ENCODE peak calls at places on chromosome 17, in nine cellular contexts. One of them, this sample, is unnamed.

GRCh38 chr17:62162898-62163297 is 97.8 kb upstream of the MED13 start:
- DNase-seq in effector CD4-positive, alpha-beta T cell: no peak
- DNase-seq in mesendoderm: no peak
- DNase-seq in mammary epithelial cell: no peak
- DNase-seq in HT1080: no peak
- DNase-seq in RPMI8226: no peak
- DNase-seq in GM12865: no peak
- DNase-seq in stimulated activated CD4-positive, alpha-beta T cell treated with anti-CD3 and anti-CD28 coated beads, Interleukin-2, amount 100 ng/mL, for 48 hours: no peak
- DNase-seq in ascending aorta: no peak
- DNase-seq in this sample: no peak

GRCh38 chr17:79078476-79079190 is 4.0 kb downstream of the ENGASE start:
- DNase-seq in GM12865: no peak
- DNase-seq in HT1080: no peak
- DNase-seq in effector CD4-positive, alpha-beta T cell: no peak
- DNase-seq in mammary epithelial cell: no peak
- DNase-seq in stimulated activated CD4-positive, alpha-beta T cell treated with anti-CD3 and anti-CD28 coated beads, Interleukin-2, amount 100 ng/mL, for 48 hours: no peak
- DNase-seq in RPMI8226: no peak
- DNase-seq in mesendoderm: no peak
- DNase-seq in ascending aorta: no peak
- DNase-seq in this sample: no peak

GRCh38 chr17:78787444-78787843 is 5.4 kb upstream of the CYTH1 start:
- DNase-seq in GM12865: peak; percentile 70
- DNase-seq in mesendoderm: no peak
- DNase-seq in ascending aorta: no peak
- DNase-seq in HT1080: no peak
- DNase-seq in stimulated activated CD4-positive, alpha-beta T cell treated with anti-CD3 and anti-CD28 coated beads, Interleukin-2, amount 100 ng/mL, for 48 hours: no peak
- DNase-seq in effector CD4-positive, alpha-beta T cell: no peak
- DNase-seq in mammary epithelial cell: peak; percentile 93
- DNase-seq in RPMI8226: no peak
- DNase-seq in this sample: no peak

GRCh38 chr17:38885044-38885727 is 15.3 kb downstream of the LASP1 start:
- DNase-seq in ascending aorta: no peak
- DNase-seq in GM12865: no peak
- DNase-seq in RPMI8226: no peak
- DNase-seq in effector CD4-positive, alpha-beta T cell: no peak
- DNase-seq in mammary epithelial cell: no peak
- DNase-seq in stimulated activated CD4-positive, alpha-beta T cell treated with anti-CD3 and anti-CD28 coated beads, Interleukin-2, amount 100 ng/mL, for 48 hours: no peak
- DNase-seq in HT1080: no peak
- DNase-seq in mesendoderm: no peak
- DNase-seq in this sample: no peak

GRCh38 chr17:28867276-28867675 is 12.5 kb downstream of the ERAL1 start:
- DNase-seq in stimulated activated CD4-positive, alpha-beta T cell treated with anti-CD3 and anti-CD28 coated beads, Interleukin-2, amount 100 ng/mL, for 48 hours: no peak
- DNase-seq in effector CD4-positive, alpha-beta T cell: no peak
- DNase-seq in mammary epithelial cell: no peak
- DNase-seq in GM12865: no peak
- DNase-seq in ascending aorta: no peak
- DNase-seq in mesendoderm: no peak
- DNase-seq in RPMI8226: no peak
- DNase-seq in HT1080: no peak
- DNase-seq in this sample: no peak

GRCh38 chr17:61669522-61669921 is 78.5 kb upstream of the NACA2 start:
- DNase-seq in GM12865: no peak
- DNase-seq in stimulated activated CD4-positive, alpha-beta T cell treated with anti-CD3 and anti-CD28 coated beads, Interleukin-2, amount 100 ng/mL, for 48 hours: no peak
- DNase-seq in effector CD4-positive, alpha-beta T cell: no peak
- DNase-seq in ascending aorta: no peak
- DNase-seq in HT1080: no peak
- DNase-seq in mesendoderm: no peak
- DNase-seq in RPMI8226: no peak
- DNase-seq in mammary epithelial cell: no peak
- DNase-seq in this sample: no peak

GRCh38 chr17:56629450-56630187 is 36.1 kb downstream of the NOG start:
- DNase-seq in stimulated activated CD4-positive, alpha-beta T cell treated with anti-CD3 and anti-CD28 coated beads, Interleukin-2, amount 100 ng/mL, for 48 hours: no peak
- DNase-seq in HT1080: peak; percentile 34
- DNase-seq in mesendoderm: peak; percentile 87
- DNase-seq in effector CD4-positive, alpha-beta T cell: no peak
- DNase-seq in RPMI8226: peak; percentile 9
- DNase-seq in ascending aorta: no peak
- DNase-seq in GM12865: peak; percentile 3
- DNase-seq in mammary epithelial cell: no peak
- DNase-seq in this sample: no peak

GRCh38 chr17:81046131-81046769 is 11.3 kb downstream of the BAIAP2 start:
- DNase-seq in stimulated activated CD4-positive, alpha-beta T cell treated with anti-CD3 and anti-CD28 coated beads, Interleukin-2, amount 100 ng/mL, for 48 hours: no peak
- DNase-seq in RPMI8226: no peak
- DNase-seq in mesendoderm: no peak
- DNase-seq in GM12865: no peak
- DNase-seq in HT1080: no peak
- DNase-seq in mammary epithelial cell: no peak
- DNase-seq in ascending aorta: no peak
- DNase-seq in effector CD4-positive, alpha-beta T cell: no peak
- DNase-seq in this sample: no peak

GRCh38 chr17:42878123-42878880 is 22.3 kb upstream of the G6PC1 start:
- DNase-seq in HT1080: no peak
- DNase-seq in mammary epithelial cell: no peak
- DNase-seq in ascending aorta: no peak
- DNase-seq in stimulated activated CD4-positive, alpha-beta T cell treated with anti-CD3 and anti-CD28 coated beads, Interleukin-2, amount 100 ng/mL, for 48 hours: no peak
- DNase-seq in effector CD4-positive, alpha-beta T cell: no peak
- DNase-seq in RPMI8226: peak; percentile 82
- DNase-seq in mesendoderm: peak; percentile 78
- DNase-seq in GM12865: no peak
- DNase-seq in this sample: no peak

GRCh38 chr17:15510361-15510760 is 42.9 kb upstream of the CDRT4 start:
- DNase-seq in GM12865: no peak
- DNase-seq in effector CD4-positive, alpha-beta T cell: no peak
- DNase-seq in ascending aorta: peak; percentile 85
- DNase-seq in stimulated activated CD4-positive, alpha-beta T cell treated with anti-CD3 and anti-CD28 coated beads, Interleukin-2, amount 100 ng/mL, for 48 hours: no peak
- DNase-seq in RPMI8226: no peak
- DNase-seq in mesendoderm: no peak
- DNase-seq in mammary epithelial cell: peak; percentile 50
- DNase-seq in HT1080: peak; percentile 60
- DNase-seq in this sample: no peak